ENCODE peak calls at places on chromosomes 7 and 10, in seven cellular contexts. One of them, this sample, is unnamed.

GRCh38 chr7:155216475-155217272 is 81.0 kb upstream of the INSIG1 start:
- DNase-seq in kidney epithelial cell: no peak
- DNase-seq in astrocyte of the cerebellum: no peak
- DNase-seq in psoas muscle: no peak
- DNase-seq in astrocyte: no peak
- DNase-seq in cardiac fibroblast: peak; percentile 52
- DNase-seq in fibroblast of lung: no peak
- DNase-seq in this sample: no peak

GRCh38 chr10:125707852-125708468 is 11.5 kb upstream of the EDRF1 start:
- DNase-seq in astrocyte: peak; percentile 22
- DNase-seq in psoas muscle: no peak
- DNase-seq in astrocyte of the cerebellum: no peak
- DNase-seq in fibroblast of lung: peak; percentile 47
- DNase-seq in cardiac fibroblast: peak; percentile 5
- DNase-seq in kidney epithelial cell: peak; percentile 49
- DNase-seq in this sample: no peak

GRCh38 chr7:105532709-105533460 is 884 bp downstream of the RINT1 start:
- DNase-seq in fibroblast of lung: no peak
- DNase-seq in kidney epithelial cell: no peak
- DNase-seq in cardiac fibroblast: no peak
- DNase-seq in astrocyte of the cerebellum: no peak
- DNase-seq in astrocyte: no peak
- DNase-seq in psoas muscle: no peak
- DNase-seq in this sample: no peak

GRCh38 chr10:118467200-118467599 is 125.1 kb upstream of the FAM204A start:
- DNase-seq in fibroblast of lung: no peak
- DNase-seq in astrocyte of the cerebellum: no peak
- DNase-seq in psoas muscle: no peak
- DNase-seq in astrocyte: no peak
- DNase-seq in cardiac fibroblast: no peak
- DNase-seq in kidney epithelial cell: no peak
- DNase-seq in this sample: no peak

GRCh38 chr7:105215821-105216220 is 172.9 kb downstream of the SRPK2 start:
- DNase-seq in psoas muscle: no peak
- DNase-seq in kidney epithelial cell: no peak
- DNase-seq in fibroblast of lung: no peak
- DNase-seq in astrocyte of the cerebellum: no peak
- DNase-seq in cardiac fibroblast: no peak
- DNase-seq in astrocyte: no peak
- DNase-seq in this sample: no peak

GRCh38 chr7:34417781-34418180 is 240.2 kb upstream of the NPSR1 start:
- DNase-seq in astrocyte of the cerebellum: no peak
- DNase-seq in cardiac fibroblast: no peak
- DNase-seq in psoas muscle: no peak
- DNase-seq in kidney epithelial cell: no peak
- DNase-seq in astrocyte: no peak
- DNase-seq in fibroblast of lung: no peak
- DNase-seq in this sample: no peak

GRCh38 chr7:123355576-123356195 is 155.9 kb upstream of the SLC13A1 start:
- DNase-seq in cardiac fibroblast: peak; percentile 63
- DNase-seq in fibroblast of lung: no peak
- DNase-seq in psoas muscle: no peak
- DNase-seq in astrocyte of the cerebellum: peak; percentile 8
- DNase-seq in astrocyte: peak; percentile 6
- DNase-seq in kidney epithelial cell: no peak
- DNase-seq in this sample: peak; percentile 27

GRCh38 chr10:102775973-102776669 is 32.4 kb downstream of the WBP1L start:
- DNase-seq in kidney epithelial cell: no peak
- DNase-seq in astrocyte: peak; percentile 93
- DNase-seq in cardiac fibroblast: peak; percentile 95
- DNase-seq in psoas muscle: peak; percentile 87
- DNase-seq in fibroblast of lung: peak; percentile 74
- DNase-seq in astrocyte of the cerebellum: peak; percentile 64
- DNase-seq in this sample: no peak

GRCh38 chr10:93816123-93816747 is 58.5 kb downstream of the LGI1 start:
- DNase-seq in kidney epithelial cell: peak; percentile 14
- DNase-seq in astrocyte: peak; percentile 45
- DNase-seq in psoas muscle: peak; percentile 43
- DNase-seq in cardiac fibroblast: peak; percentile 68
- DNase-seq in fibroblast of lung: peak; percentile 61
- DNase-seq in astrocyte of the cerebellum: peak; percentile 34
- DNase-seq in this sample: peak; percentile 73

GRCh38 chr10:16521311-16522016 is at the start of gene C1QL3:
- DNase-seq in cardiac fibroblast: peak; percentile 37
- DNase-seq in psoas muscle: no peak
- DNase-seq in fibroblast of lung: peak; percentile 42
- DNase-seq in kidney epithelial cell: no peak
- DNase-seq in astrocyte: peak; percentile 10
- DNase-seq in astrocyte of the cerebellum: peak; percentile 6
- DNase-seq in this sample: no peak

GRCh38 chr7:25720427-25720826 is 431.6 kb upstream of the NFE2L3 start:
- DNase-seq in kidney epithelial cell: no peak
- DNase-seq in fibroblast of lung: peak; percentile 14
- DNase-seq in cardiac fibroblast: peak; percentile 3
- DNase-seq in astrocyte of the cerebellum: no peak
- DNase-seq in astrocyte: no peak
- DNase-seq in psoas muscle: no peak
- DNase-seq in this sample: peak; percentile 19

GRCh38 chr10:77350711-77351119 is 286.9 kb downstream of the KCNMA1 start:
- DNase-seq in astrocyte of the cerebellum: peak; percentile 97
- DNase-seq in cardiac fibroblast: peak; percentile 99
- DNase-seq in psoas muscle: peak; percentile 71
- DNase-seq in astrocyte: peak; percentile 99
- DNase-seq in kidney epithelial cell: peak; percentile 96
- DNase-seq in fibroblast of lung: peak; percentile 99
- DNase-seq in this sample: peak; percentile 98

GRCh38 chr10:116385994-116386809 is 41.4 kb upstream of the PNLIPRP3 start:
- DNase-seq in cardiac fibroblast: peak; percentile 62
- DNase-seq in astrocyte: peak; percentile 8
- DNase-seq in kidney epithelial cell: peak; percentile 2
- DNase-seq in psoas muscle: no peak
- DNase-seq in astrocyte of the cerebellum: peak; percentile 31
- DNase-seq in fibroblast of lung: peak; percentile 51
- DNase-seq in this sample: peak; percentile 45

GRCh38 chr10:72009430-72010081 is 45.4 kb downstream of the CHST3 start:
- DNase-seq in cardiac fibroblast: peak; percentile 98
- DNase-seq in fibroblast of lung: peak; percentile 99
- DNase-seq in astrocyte of the cerebellum: peak; percentile 87
- DNase-seq in kidney epithelial cell: peak; percentile 80
- DNase-seq in astrocyte: peak; percentile 90
- DNase-seq in psoas muscle: peak; percentile 93
- DNase-seq in this sample: peak; percentile 98

GRCh38 chr7:43481905-43482678 is 100.8 kb upstream of the STK17A start:
- DNase-seq in psoas muscle: no peak
- DNase-seq in kidney epithelial cell: no peak
- DNase-seq in cardiac fibroblast: peak; percentile 17
- DNase-seq in astrocyte: peak; percentile 83
- DNase-seq in astrocyte of the cerebellum: peak; percentile 58
- DNase-seq in fibroblast of lung: peak; percentile 19
- DNase-seq in this sample: peak; percentile 41

GRCh38 chr7:18570890-18571478 is 75.4 kb downstream of the HDAC9 start:
- DNase-seq in astrocyte of the cerebellum: peak; percentile 49
- DNase-seq in kidney epithelial cell: no peak
- DNase-seq in fibroblast of lung: peak; percentile 70
- DNase-seq in astrocyte: peak; percentile 29
- DNase-seq in psoas muscle: no peak
- DNase-seq in cardiac fibroblast: peak; percentile 79
- DNase-seq in this sample: peak; percentile 63

GRCh38 chr10:1679821-1680650 is 57.3 kb downstream of the ADARB2 start:
- DNase-seq in astrocyte: no peak
- DNase-seq in fibroblast of lung: no peak
- DNase-seq in astrocyte of the cerebellum: no peak
- DNase-seq in psoas muscle: no peak
- DNase-seq in cardiac fibroblast: no peak
- DNase-seq in kidney epithelial cell: no peak
- DNase-seq in this sample: no peak

GRCh38 chr7:33725111-33725510 is 180.2 kb upstream of the BMPER start:
- DNase-seq in cardiac fibroblast: no peak
- DNase-seq in astrocyte of the cerebellum: no peak
- DNase-seq in fibroblast of lung: no peak
- DNase-seq in psoas muscle: no peak
- DNase-seq in kidney epithelial cell: no peak
- DNase-seq in astrocyte: no peak
- DNase-seq in this sample: no peak

GRCh38 chr10:14560274-14560673 is 214.4 kb downstream of the FAM107B start:
- DNase-seq in fibroblast of lung: peak; percentile 38
- DNase-seq in psoas muscle: no peak
- DNase-seq in cardiac fibroblast: peak; percentile 93
- DNase-seq in astrocyte: peak; percentile 57
- DNase-seq in astrocyte of the cerebellum: no peak
- DNase-seq in kidney epithelial cell: no peak
- DNase-seq in this sample: peak; percentile 93
- TF ChIP-seq CTCF in fibroblast of lung: no peak
- TF ChIP-seq CTCF in psoas muscle: no peak
- TF ChIP-seq CTCF in cardiac fibroblast: peak; percentile 36
- TF ChIP-seq CTCF in astrocyte: peak; percentile 22
- TF ChIP-seq CTCF in astrocyte of the cerebellum: no peak
- TF ChIP-seq CTCF in kidney epithelial cell: peak; percentile 5
- TF ChIP-seq CTCF in this sample: no peak

GRCh38 chr10:13373644-13374043 is 25.6 kb upstream of the SEPHS1 start:
- DNase-seq in astrocyte: no peak
- DNase-seq in kidney epithelial cell: no peak
- DNase-seq in cardiac fibroblast: no peak
- DNase-seq in psoas muscle: no peak
- DNase-seq in fibroblast of lung: no peak
- DNase-seq in astrocyte of the cerebellum: no peak
- DNase-seq in this sample: no peak

GRCh38 chr10:13375791-13376190 is 27.7 kb upstream of the SEPHS1 start:
- DNase-seq in kidney epithelial cell: no peak
- DNase-seq in cardiac fibroblast: no peak
- DNase-seq in fibroblast of lung: no peak
- DNase-seq in astrocyte: no peak
- DNase-seq in psoas muscle: no peak
- DNase-seq in astrocyte of the cerebellum: no peak
- DNase-seq in this sample: no peak

GRCh38 chr10:13376297-13376696 is 28.2 kb upstream of the SEPHS1 start:
- DNase-seq in kidney epithelial cell: no peak
- DNase-seq in cardiac fibroblast: no peak
- DNase-seq in fibroblast of lung: no peak
- DNase-seq in astrocyte of the cerebellum: no peak
- DNase-seq in astrocyte: no peak
- DNase-seq in psoas muscle: no peak
- DNase-seq in this sample: no peak

GRCh38 chr10:13372524-13372923 is 24.4 kb upstream of the SEPHS1 start:
- DNase-seq in cardiac fibroblast: no peak
- DNase-seq in kidney epithelial cell: no peak
- DNase-seq in psoas muscle: no peak
- DNase-seq in astrocyte: no peak
- DNase-seq in fibroblast of lung: no peak
- DNase-seq in astrocyte of the cerebellum: no peak
- DNase-seq in this sample: no peak

DNA sequence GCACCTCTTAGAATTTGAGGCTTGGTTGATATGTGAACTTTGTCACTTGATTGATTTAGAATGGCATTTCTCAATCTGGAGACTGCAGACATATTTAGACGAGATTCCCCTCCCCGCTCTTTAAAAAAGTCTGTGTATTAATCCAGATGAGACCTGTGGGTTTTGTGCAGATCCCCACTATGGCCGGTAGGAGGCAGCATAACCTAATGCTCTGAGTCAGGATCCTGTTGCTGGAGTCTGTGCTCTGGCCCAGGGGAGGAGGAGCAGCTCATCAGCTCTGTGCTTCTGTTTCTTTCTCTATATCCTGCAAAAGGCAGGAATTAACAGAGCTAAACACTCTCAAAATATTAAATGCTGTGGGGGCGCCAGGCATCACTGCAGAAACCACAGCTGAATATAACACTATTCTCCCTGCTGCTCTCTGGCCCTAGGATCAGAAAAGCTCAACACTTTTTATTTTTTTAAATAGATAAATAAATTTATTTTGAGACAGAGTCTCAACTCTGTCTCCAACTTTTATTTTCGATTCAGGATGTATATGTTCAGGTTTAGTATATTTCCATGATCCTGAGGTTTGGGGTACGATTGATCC is 23.9 kb upstream of the SEPHS1 start:
- DNase-seq in cardiac fibroblast: peak; percentile 87
- DNase-seq in astrocyte: peak; percentile 59
- DNase-seq in astrocyte of the cerebellum: peak; percentile 74
- DNase-seq in psoas muscle: peak; percentile 42
- DNase-seq in kidney epithelial cell: peak; percentile 43
- DNase-seq in fibroblast of lung: peak; percentile 83
- DNase-seq in this sample: peak; percentile 90
- TF ChIP-seq CTCF in cardiac fibroblast: peak; percentile 93
- TF ChIP-seq CTCF in astrocyte: peak; percentile 99
- TF ChIP-seq CTCF in astrocyte of the cerebellum: peak; percentile 96
- TF ChIP-seq CTCF in psoas muscle: peak; percentile 85
- TF ChIP-seq CTCF in kidney epithelial cell: peak; percentile 95
- TF ChIP-seq CTCF in fibroblast of lung: peak; percentile 99
- TF ChIP-seq CTCF in this sample: peak; percentile 94

GRCh38 chr10:90862908-90863514 is 5.2 kb upstream of the HTR7 start:
- DNase-seq in fibroblast of lung: peak; percentile 70
- DNase-seq in astrocyte of the cerebellum: no peak
- DNase-seq in kidney epithelial cell: no peak
- DNase-seq in psoas muscle: no peak
- DNase-seq in cardiac fibroblast: peak; percentile 74
- DNase-seq in astrocyte: no peak
- DNase-seq in this sample: peak; percentile 61

GRCh38 chr10:90871279-90871760 is 454 bp upstream of the RPP30 start:
- DNase-seq in cardiac fibroblast: peak; percentile 87
- DNase-seq in kidney epithelial cell: peak; percentile 68
- DNase-seq in psoas muscle: peak; percentile 16
- DNase-seq in astrocyte of the cerebellum: peak; percentile 68
- DNase-seq in astrocyte: peak; percentile 83
- DNase-seq in fibroblast of lung: peak; percentile 90
- DNase-seq in this sample: peak; percentile 68

GRCh38 chr10:90866050-90866598 is 5.7 kb upstream of the RPP30 start:
- DNase-seq in astrocyte: no peak
- DNase-seq in psoas muscle: no peak
- DNase-seq in astrocyte of the cerebellum: no peak
- DNase-seq in fibroblast of lung: no peak
- DNase-seq in kidney epithelial cell: no peak
- DNase-seq in cardiac fibroblast: no peak
- DNase-seq in this sample: no peak

GRCh38 chr10:90860790-90861189 is 3.0 kb upstream of the HTR7 start:
- DNase-seq in kidney epithelial cell: no peak
- DNase-seq in astrocyte: no peak
- DNase-seq in astrocyte of the cerebellum: no peak
- DNase-seq in cardiac fibroblast: no peak
- DNase-seq in fibroblast of lung: no peak
- DNase-seq in psoas muscle: no peak
- DNase-seq in this sample: no peak

DNA sequence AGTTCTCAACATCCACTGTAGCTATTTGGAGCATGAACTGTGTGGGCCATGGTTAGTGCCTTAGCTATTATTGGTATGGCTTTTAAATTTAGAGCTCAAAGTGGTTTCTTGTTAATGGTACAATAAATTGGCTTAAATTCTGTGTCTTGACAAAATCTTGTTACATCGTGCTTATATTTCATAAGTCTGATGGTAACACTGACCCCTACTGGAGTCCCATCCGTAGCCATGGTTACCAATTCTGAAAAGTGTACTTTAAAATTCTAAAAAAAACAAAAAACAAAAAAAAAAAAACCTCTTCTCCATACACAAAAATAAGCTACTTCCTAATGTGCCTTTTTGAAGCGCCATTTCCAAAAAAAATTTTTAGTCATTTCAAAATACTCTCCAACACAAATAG is 6.4 kb upstream of the RPP30 start:
- DNase-seq in kidney epithelial cell: no peak
- DNase-seq in psoas muscle: no peak
- DNase-seq in fibroblast of lung: peak; percentile 64
- DNase-seq in cardiac fibroblast: peak; percentile 65
- DNase-seq in astrocyte: no peak
- DNase-seq in astrocyte of the cerebellum: no peak
- DNase-seq in this sample: no peak
- TF ChIP-seq CTCF in kidney epithelial cell: peak; percentile 42
- TF ChIP-seq CTCF in psoas muscle: peak; percentile 9
- TF ChIP-seq CTCF in fibroblast of lung: peak; percentile 48
- TF ChIP-seq CTCF in cardiac fibroblast: peak; percentile 33
- TF ChIP-seq CTCF in astrocyte: peak; percentile 38
- TF ChIP-seq CTCF in astrocyte of the cerebellum: peak; percentile 52
- TF ChIP-seq CTCF in this sample: peak; percentile 23

GRCh38 chr7:29173458-29173857 is 21.1 kb upstream of the CHN2 start:
- DNase-seq in astrocyte of the cerebellum: no peak
- DNase-seq in cardiac fibroblast: no peak
- DNase-seq in kidney epithelial cell: no peak
- DNase-seq in fibroblast of lung: no peak
- DNase-seq in astrocyte: no peak
- DNase-seq in psoas muscle: no peak
- DNase-seq in this sample: no peak
- TF ChIP-seq CTCF in astrocyte of the cerebellum: no peak
- TF ChIP-seq CTCF in cardiac fibroblast: no peak
- TF ChIP-seq CTCF in kidney epithelial cell: no peak
- TF ChIP-seq CTCF in fibroblast of lung: no peak
- TF ChIP-seq CTCF in astrocyte: no peak
- TF ChIP-seq CTCF in psoas muscle: no peak
- TF ChIP-seq CTCF in this sample: no peak

This sample was measured in MCF 10A.